ENCODE peak calls at places on chromosomes 1 and 21, in seven cellular contexts. D is A549, E is lower leg skin, C is transverse colon, G is stomach, T is breast epithelium, Q is IMR-90. L is an unnamed sample.

GRCh38 chr1:155091071-155092051 is 12.7 kb downstream of the EFNA3 start:
- DNase-seq in D (peak), E (peak), C (peak), G (peak), T (no peak), Q (peak), L (peak)

GRCh38 chr1:101357444-101357986 is 120.7 kb downstream of the S1PR1 start:
- DNase-seq in D (peak), E (no peak), C (peak), G (peak), T (no peak), Q (peak), L (peak)

GRCh38 chr1:178953538-178954207 is 72.0 kb upstream of the FAM20B start:
- DNase-seq in D (no peak), E (no peak), C (no peak), G (no peak), T (no peak), Q (no peak), L (peak)

GRCh38 chr1:88892146-88892877 is 945 bp upstream of the GTF2B start:
- DNase-seq in D (peak), E (no peak), C (no peak), G (no peak), T (no peak), Q (peak), L (no peak)

GRCh38 chr1:241776911-241777310 is 71.1 kb upstream of the EXO1 start:
- DNase-seq in D (no peak), E (no peak), C (no peak), G (no peak), T (no peak), Q (no peak), L (no peak)

GRCh38 chr1:167121375-167122120 is 27.7 kb downstream of the STYXL2 start:
- DNase-seq in D (peak), E (peak), C (peak), G (peak), T (no peak), Q (no peak), L (peak)

GRCh38 chr1:202034683-202035462 is 24.5 kb downstream of the ELF3 start:
- DNase-seq in D (peak), E (peak), C (peak), G (peak), T (peak), Q (peak), L (peak)

GRCh38 chr1:67679691-67680090 is 5.3 kb upstream of the GADD45A start:
- DNase-seq in D (no peak), E (no peak), C (no peak), G (no peak), T (no peak), Q (peak), L (no peak)

GRCh38 chr1:13967707-13968106 is 267.7 kb downstream of the PRDM2 start:
- DNase-seq in D (no peak), E (no peak), C (no peak), G (no peak), T (no peak), Q (no peak), L (no peak)

GRCh38 chr1:38728176-38728908 is 131.2 kb downstream of the RRAGC start:
- DNase-seq in D (no peak), E (no peak), C (peak), G (peak), T (no peak), Q (peak), L (peak)

GRCh38 chr1:36273024-36273423 is 33.1 kb upstream of the SH3D21 start:
- DNase-seq in D (no peak), E (no peak), C (no peak), G (no peak), T (no peak), Q (no peak), L (no peak)

GRCh38 chr1:217660353-217661062 is 29.4 kb downstream of the SPATA17 start:
- DNase-seq in D (peak), E (no peak), C (no peak), G (no peak), T (no peak), Q (peak), L (no peak)

GRCh38 chr1:179816196-179816960 is 61.2 kb downstream of the TOR1AIP2 start:
- DNase-seq in D (no peak), E (peak), C (no peak), G (no peak), T (no peak), Q (peak), L (peak)

GRCh38 chr1:230127105-230128054 is 60.3 kb downstream of the GALNT2 start:
- DNase-seq in D (no peak), E (no peak), C (no peak), G (no peak), T (no peak), Q (no peak), L (no peak)

GRCh38 chr1:202144510-202145324 is at the start of gene ARL8A:
- DNase-seq in D (peak), E (peak), C (peak), G (peak), T (peak), Q (peak), L (peak)

GRCh38 chr21:24514081-24514733 is 1093.1 kb downstream of the MRPL39 start:
- DNase-seq in D (no peak), E (no peak), C (no peak), G (no peak), T (no peak), Q (peak), L (no peak)

DNA sequence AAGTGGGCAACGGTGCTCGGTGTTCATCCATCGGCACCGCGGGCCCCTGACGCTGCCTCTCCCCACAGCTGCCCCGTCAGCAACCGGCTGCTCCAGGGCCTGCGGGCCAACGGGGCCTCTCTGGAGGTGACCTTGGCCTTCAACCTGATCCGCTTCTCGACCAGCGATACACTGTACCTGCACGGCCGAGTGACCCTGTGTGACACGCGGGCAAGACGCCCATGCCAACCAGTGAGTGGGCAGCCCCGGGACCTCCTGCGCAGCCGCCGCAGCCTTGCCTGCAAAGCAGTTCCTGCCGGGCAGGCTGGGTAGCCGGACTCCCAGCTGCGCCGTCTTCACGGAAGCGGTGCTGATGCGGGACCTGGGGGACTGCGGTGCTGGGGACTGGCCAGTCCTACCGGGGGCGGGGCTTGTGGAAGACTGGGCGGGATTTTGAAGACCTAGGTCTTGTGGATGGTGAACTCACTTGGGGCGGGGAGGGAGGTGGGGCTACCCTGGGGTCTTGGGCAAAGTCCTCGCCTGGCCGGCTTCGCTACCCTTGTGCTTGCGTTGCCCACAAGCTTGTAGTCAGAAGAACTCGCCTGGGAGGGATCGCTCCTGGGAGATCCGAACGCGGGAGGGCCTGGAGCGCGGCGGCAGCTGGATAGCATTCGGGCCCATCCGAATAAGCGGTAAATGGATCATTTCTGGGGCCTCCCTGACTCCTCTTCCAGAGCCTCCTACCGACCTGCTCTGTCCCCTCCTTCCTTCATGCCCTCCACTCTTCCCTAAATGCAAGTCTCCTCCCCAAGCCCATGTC is 8.8 kb upstream of the CEP85 start:
- DNase-seq in D (no peak), E (peak), C (peak), G (peak), T (peak), Q (no peak), L (peak)
- TF ChIP-seq POLR2A in D (no peak), E (no peak), C (no peak), G (no peak), T (no peak), Q (no peak), L (no peak)

DNA sequence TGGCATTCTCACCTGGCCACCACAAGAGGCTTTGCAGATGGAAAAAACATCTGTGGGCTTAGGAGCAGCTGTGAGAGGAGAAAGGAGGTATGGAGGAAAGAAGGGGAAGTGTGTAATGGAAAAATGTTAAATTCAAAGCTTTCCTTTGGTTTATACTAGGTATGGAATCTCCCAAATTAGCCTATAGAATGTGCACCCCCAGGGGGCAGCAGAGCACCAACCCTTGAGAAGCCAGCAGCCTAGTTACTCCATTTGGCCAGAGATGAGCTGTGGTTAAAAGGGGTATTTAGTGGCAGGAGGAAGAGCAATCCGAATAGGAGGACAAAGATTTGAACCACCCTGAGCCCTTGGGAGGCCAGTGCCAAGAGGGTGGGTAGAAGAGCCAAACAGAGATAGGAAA is 97.5 kb upstream of the CTTNBP2NL start:
- DNase-seq in D (peak), E (no peak), C (peak), G (peak), T (peak), Q (peak), L (no peak)
- TF ChIP-seq CTCF in D (peak), E (no peak), C (peak), G (peak), T (peak), Q (peak), L (no peak)

GRCh38 chr1:227314014-227314848 is 4.1 kb downstream of the CDC42BPA start:
- DNase-seq in D (no peak), E (no peak), C (no peak), G (no peak), T (no peak), Q (no peak), L (no peak)
- H3K4me3 ChIP-seq in D (peak), E (no peak), C (no peak), G (peak), T (peak), Q (peak), L (peak)

DNA sequence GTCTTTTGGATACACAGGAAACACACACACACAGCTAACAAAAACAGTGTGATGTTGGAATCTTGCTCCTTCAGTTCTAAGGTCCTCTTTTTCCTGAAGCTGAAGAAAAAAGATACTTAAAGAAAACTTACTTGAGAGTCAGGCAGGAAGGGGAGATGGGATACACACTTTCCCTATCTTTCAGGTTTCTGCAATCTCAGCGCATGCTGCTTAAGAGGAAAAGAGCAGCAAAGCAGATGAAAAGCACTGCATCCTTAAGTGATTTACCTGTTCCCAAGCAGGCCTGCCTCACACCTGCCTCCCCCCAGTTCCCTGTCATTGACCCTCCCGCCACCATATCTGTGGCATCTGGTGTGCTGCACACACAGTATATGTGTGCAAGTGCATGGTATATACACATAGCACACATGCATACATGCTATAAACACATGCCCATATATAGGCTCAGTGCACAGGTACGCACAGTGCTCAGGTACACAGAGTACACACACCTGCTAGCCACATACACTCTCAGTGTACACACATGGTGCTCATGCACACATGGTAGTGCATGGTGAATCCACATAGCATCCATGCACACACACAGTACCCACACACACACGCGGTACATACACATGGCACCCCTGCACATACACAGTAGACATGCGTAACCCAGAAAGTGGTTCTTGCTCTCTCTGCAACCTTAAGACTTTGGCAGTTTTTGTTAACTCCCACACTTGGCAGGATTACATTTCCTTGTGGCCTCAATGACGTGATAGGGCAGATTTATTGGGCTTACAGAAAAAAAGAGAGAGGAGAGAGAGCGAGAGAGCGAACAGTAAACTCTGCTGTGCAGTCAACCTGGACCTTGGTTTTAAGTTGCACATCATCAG is 166.9 kb downstream of the TOMM20 start:
- DNase-seq in D (no peak), E (peak), C (no peak), G (no peak), T (no peak), Q (peak), L (no peak)
- TF ChIP-seq POLR2A in D (no peak), E (no peak), C (peak), G (no peak), T (no peak), Q (peak), L (no peak)

L was measured in uterus.